ENCODE peak calls at places on chromosomes 11 and 22, in seven cellular contexts. Q is neural crest cell, G is lower leg skin, T is AG04450, O is WERI-Rb-1, E is tibial nerve, A is fibroblast of lung. Z is an unnamed sample.

GRCh38 chr22:20211997-20212753 is 55.9 kb downstream of the RTN4R start:
- DNase-seq in A (peak), Q (no peak), T (no peak), O (no peak), E (peak), G (no peak), Z (no peak)

GRCh38 chr11:17161515-17161914 is 46.3 kb downstream of the PIK3C2A start:
- DNase-seq in A (no peak), E (no peak), G (no peak), Q (no peak), T (no peak), O (no peak), Z (no peak)

GRCh38 chr11:111477898-111478297 is 34.3 kb downstream of the BTG4 start:
- DNase-seq in E (no peak), G (no peak), O (no peak), T (no peak), Q (no peak), A (no peak), Z (no peak)

GRCh38 chr11:122711831-122712378 is 56.4 kb downstream of the UBASH3B start:
- DNase-seq in Q (no peak), A (peak), O (no peak), T (no peak), E (no peak), G (no peak), Z (no peak)

GRCh38 chr11:101583180-101584128 is at the start of gene TRPC6:
- DNase-seq in G (no peak), A (peak), T (no peak), Q (peak), E (no peak), O (peak), Z (peak)

GRCh38 chr11:11476499-11476898 is 123.4 kb upstream of the CSNK2A3 start:
- DNase-seq in Q (no peak), T (no peak), O (no peak), G (no peak), E (no peak), A (no peak), Z (no peak)

GRCh38 chr11:78586452-78587046 is 11.9 kb upstream of the NARS2 start:
- DNase-seq in E (no peak), T (no peak), A (no peak), Q (no peak), G (no peak), O (no peak), Z (peak)

GRCh38 chr11:128763224-128763623 is 69.4 kb downstream of the FLI1 start:
- DNase-seq in O (no peak), A (peak), Q (no peak), G (no peak), T (no peak), E (no peak), Z (no peak)

GRCh38 chr11:27912916-27913315 is 195.0 kb downstream of the KIF18A start:
- DNase-seq in O (no peak), G (no peak), A (peak), E (no peak), T (no peak), Q (no peak), Z (no peak)

GRCh38 chr11:102476812-102477211 is 24.2 kb upstream of the TMEM123 start:
- DNase-seq in G (no peak), A (no peak), T (no peak), O (no peak), E (no peak), Q (no peak), Z (no peak)

GRCh38 chr11:120182790-120183491 is 27.9 kb upstream of the OAF start:
- DNase-seq in A (no peak), G (peak), Q (no peak), E (no peak), O (peak), T (no peak), Z (no peak)

GRCh38 chr11:120181446-120181992 is 29.3 kb upstream of the OAF start:
- DNase-seq in T (no peak), G (peak), A (no peak), Q (no peak), E (no peak), O (no peak), Z (no peak)

GRCh38 chr11:120179071-120179672 is 31.7 kb upstream of the OAF start:
- DNase-seq in E (no peak), Q (no peak), A (peak), T (no peak), O (no peak), G (peak), Z (no peak)

GRCh38 chr11:120182357-120182756 is 28.5 kb upstream of the OAF start:
- DNase-seq in T (no peak), E (no peak), O (no peak), Q (no peak), A (no peak), G (peak), Z (no peak)

DNA sequence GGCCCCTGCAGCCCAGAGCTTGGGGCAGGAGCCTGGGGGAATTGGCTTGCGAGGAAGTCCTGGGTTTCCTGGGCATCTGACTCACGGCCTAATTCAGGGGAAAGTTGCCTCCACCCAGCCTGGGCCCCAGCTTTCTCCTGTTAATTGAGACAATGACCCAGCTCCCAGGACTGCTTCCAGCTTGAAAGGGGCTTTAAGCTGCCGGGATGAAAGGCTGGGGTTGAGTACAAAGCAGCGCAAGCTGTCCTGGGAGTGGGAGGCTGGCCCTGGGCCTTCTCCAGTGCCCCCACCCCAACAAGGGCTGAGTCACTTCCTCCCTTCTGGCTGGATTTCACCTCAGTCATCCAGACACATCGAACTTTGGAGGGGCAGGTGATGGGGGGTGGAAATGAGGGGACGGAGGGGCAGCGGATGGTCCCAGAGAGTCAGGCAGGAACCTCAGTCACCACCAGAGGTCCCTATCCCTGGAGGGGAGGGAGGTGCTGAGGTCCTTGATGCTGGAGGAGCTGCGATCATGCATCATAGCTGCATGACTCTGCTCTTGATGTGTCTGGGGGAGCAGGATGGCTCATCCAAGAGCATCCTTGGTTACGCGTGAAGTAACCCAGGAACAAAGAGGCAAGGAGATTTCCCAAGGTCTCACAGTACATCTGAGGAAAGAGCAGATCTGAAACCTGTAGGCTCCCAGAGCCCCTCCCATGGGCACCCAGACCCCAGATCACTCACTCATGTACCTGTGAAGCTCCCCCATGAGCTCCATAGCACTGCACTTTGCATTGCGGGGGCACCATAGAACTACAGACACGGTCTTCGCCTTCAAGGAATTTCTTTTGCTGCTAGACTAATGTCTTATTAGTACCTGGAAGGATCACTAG is 30.0 kb upstream of the OAF start:
- DNase-seq in G (peak), Q (no peak), O (no peak), A (peak), E (no peak), T (no peak), Z (no peak)
- TF ChIP-seq CTCF in G (no peak), Q (no peak), O (peak), A (peak), E (no peak), T (peak), Z (no peak)

GRCh38 chr11:2387266-2387982 is 10.3 kb downstream of the CD81 start:
- DNase-seq in Q (no peak), E (no peak), G (no peak), T (no peak), O (no peak), A (peak), Z (peak)

GRCh38 chr11:2388431-2389024 is 11.4 kb downstream of the CD81 start:
- DNase-seq in G (no peak), E (no peak), Q (no peak), A (no peak), T (no peak), O (no peak), Z (no peak)

GRCh38 chr11:2390871-2391662 is 9.5 kb upstream of the TSSC4 start:
- DNase-seq in A (peak), Q (no peak), T (peak), E (no peak), G (no peak), O (no peak), Z (no peak)

GRCh38 chr11:2390091-2390870 is 10.3 kb upstream of the TSSC4 start:
- DNase-seq in T (no peak), A (no peak), G (no peak), E (no peak), Q (no peak), O (no peak), Z (no peak)

DNA sequence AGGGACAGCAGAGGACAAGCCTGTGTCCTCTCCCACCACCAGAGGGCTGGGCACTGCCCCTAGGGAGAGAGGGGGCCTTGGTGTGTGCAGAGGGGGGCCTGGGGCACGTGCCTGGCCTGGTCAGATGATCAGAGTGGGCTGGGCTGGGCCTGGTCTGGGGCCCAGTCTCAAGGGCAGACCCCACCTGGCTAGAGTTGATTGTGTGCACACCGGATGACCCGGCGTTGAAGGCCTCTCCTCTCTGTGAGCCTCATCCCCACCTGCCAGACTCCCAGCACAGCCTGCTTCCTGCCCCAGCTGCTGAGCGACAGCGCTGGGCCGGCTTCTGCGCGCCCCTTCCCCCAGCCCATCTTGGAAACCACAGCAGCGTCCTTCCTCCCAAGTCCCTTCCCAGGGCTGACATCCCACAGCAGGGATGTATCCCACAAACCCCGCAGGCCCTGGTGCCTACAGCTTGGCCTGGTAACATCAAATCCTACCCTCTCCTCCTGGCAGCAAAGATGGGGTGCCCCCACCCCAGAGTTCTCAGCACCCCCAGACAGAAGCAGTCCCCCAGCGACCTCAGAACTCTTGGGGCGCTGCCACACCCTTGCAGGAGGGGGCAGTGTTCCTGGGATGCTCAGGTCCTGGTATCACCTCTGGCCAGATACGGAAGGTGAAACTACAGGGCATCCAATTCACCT is 11.1 kb upstream of the TSSC4 start:
- DNase-seq in A (no peak), O (no peak), T (no peak), Q (no peak), G (no peak), E (no peak), Z (no peak)
- TF ChIP-seq CTCF in A (no peak), O (peak), T (peak), Q (peak), G (no peak), E (no peak), Z (no peak)

GRCh38 chr22:30755760-30756124 is 61.1 kb downstream of the OSBP2 start:
- DNase-seq in E (no peak), G (no peak), T (no peak), O (no peak), A (no peak), Q (no peak), Z (no peak)
- TF ChIP-seq CTCF in E (no peak), G (no peak), T (no peak), O (no peak), A (no peak), Q (peak), Z (no peak)

GRCh38 chr22:39185601-39186012 is 33.1 kb upstream of the CBX7 start:
- DNase-seq in G (peak), Q (peak), T (no peak), O (no peak), A (peak), E (peak), Z (no peak)
- TF ChIP-seq CTCF in G (no peak), Q (no peak), T (peak), O (no peak), A (peak), E (peak), Z (no peak)

Z was measured in GM10248.